ENCODE peak calls at places on chromosomes 12 and 14, in five cellular contexts. One of them, this sample, is unnamed. For H3K27me3, the result is how much of the 10 kb centered on the place peaks cover.

GRCh38 chr12:8145754-8146415 is 10.9 kb upstream of the ZNF705A start:
- DNase-seq in heart left ventricle: peak
- DNase-seq in SK-N-SH: no peak
- DNase-seq in heart right ventricle: peak
- DNase-seq in uterus: peak
- DNase-seq in this sample: peak

GRCh38 chr14:68254669-68255527 is 435.3 kb downstream of the RAD51B start:
- DNase-seq in heart left ventricle: no peak
- DNase-seq in SK-N-SH: no peak
- DNase-seq in heart right ventricle: no peak
- DNase-seq in uterus: no peak
- DNase-seq in this sample: no peak

GRCh38 chr14:64736271-64737131 is 32.3 kb downstream of the PLEKHG3 start:
- DNase-seq in heart left ventricle: peak
- DNase-seq in SK-N-SH: no peak
- DNase-seq in heart right ventricle: peak
- DNase-seq in uterus: no peak
- DNase-seq in this sample: peak

GRCh38 chr12:125340791-125341190 is 275.6 kb downstream of the AACS start:
- DNase-seq in heart left ventricle: peak
- DNase-seq in SK-N-SH: no peak
- DNase-seq in heart right ventricle: no peak
- DNase-seq in uterus: no peak
- DNase-seq in this sample: peak

GRCh38 chr12:21697829-21698630 is 40.4 kb upstream of the LDHB start:
- DNase-seq in heart left ventricle: no peak
- DNase-seq in SK-N-SH: peak
- DNase-seq in heart right ventricle: no peak
- DNase-seq in uterus: no peak
- DNase-seq in this sample: no peak

GRCh38 chr12:51070004-51070403 is 13.4 kb downstream of the CSRNP2 start:
- DNase-seq in heart left ventricle: no peak
- DNase-seq in SK-N-SH: no peak
- DNase-seq in heart right ventricle: no peak
- DNase-seq in uterus: no peak
- DNase-seq in this sample: no peak

GRCh38 chr12:124786065-124786964 is 77.3 kb downstream of the SCARB1 start:
- DNase-seq in heart left ventricle: peak
- DNase-seq in SK-N-SH: peak
- DNase-seq in heart right ventricle: peak
- DNase-seq in uterus: peak
- DNase-seq in this sample: peak

GRCh38 chr12:49969027-49969426 is 3.7 kb upstream of the AQP6 start:
- DNase-seq in heart left ventricle: no peak
- DNase-seq in SK-N-SH: peak
- DNase-seq in heart right ventricle: no peak
- DNase-seq in uterus: no peak
- DNase-seq in this sample: no peak

GRCh38 chr14:55104051-55104954 is 24.7 kb upstream of the LGALS3 start:
- DNase-seq in heart left ventricle: no peak
- DNase-seq in SK-N-SH: no peak
- DNase-seq in heart right ventricle: no peak
- DNase-seq in uterus: no peak
- DNase-seq in this sample: no peak

GRCh38 chr12:58819345-58819744 is 101.0 kb downstream of the LRIG3 start:
- DNase-seq in heart left ventricle: peak
- DNase-seq in SK-N-SH: no peak
- DNase-seq in heart right ventricle: peak
- DNase-seq in uterus: no peak
- DNase-seq in this sample: no peak

GRCh38 chr12:115374480-115375187 is 690.7 kb upstream of the TBX3 start:
- DNase-seq in heart left ventricle: no peak
- DNase-seq in SK-N-SH: no peak
- DNase-seq in heart right ventricle: no peak
- DNase-seq in uterus: no peak
- DNase-seq in this sample: no peak

GRCh38 chr12:127677537-127678131 is 589.3 kb upstream of the TMEM132C start:
- DNase-seq in heart left ventricle: peak
- DNase-seq in SK-N-SH: peak
- DNase-seq in heart right ventricle: peak
- DNase-seq in uterus: peak
- DNase-seq in this sample: peak

GRCh38 chr14:89750909-89751502 is 203.5 kb downstream of the EFCAB11 start:
- DNase-seq in heart left ventricle: no peak
- DNase-seq in SK-N-SH: no peak
- DNase-seq in heart right ventricle: no peak
- DNase-seq in uterus: no peak
- DNase-seq in this sample: no peak

GRCh38 chr12:82757611-82758010 is 70.9 kb downstream of the TMTC2 start:
- DNase-seq in heart left ventricle: no peak
- DNase-seq in SK-N-SH: no peak
- DNase-seq in heart right ventricle: no peak
- DNase-seq in uterus: no peak
- DNase-seq in this sample: no peak

GRCh38 chr14:103408491-103409155 is 23.4 kb downstream of the MARK3 start:
- DNase-seq in heart left ventricle: no peak
- DNase-seq in SK-N-SH: no peak
- DNase-seq in heart right ventricle: no peak
- DNase-seq in uterus: no peak
- DNase-seq in this sample: peak

GRCh38 chr12:43957732-43958131 is 121.9 kb downstream of the TMEM117 start:
- DNase-seq in heart left ventricle: no peak
- DNase-seq in SK-N-SH: peak
- DNase-seq in heart right ventricle: no peak
- DNase-seq in uterus: no peak
- DNase-seq in this sample: no peak

GRCh38 chr12:69108024-69108423 is 131.3 kb upstream of the CPSF6 start:
- DNase-seq in heart left ventricle: no peak
- DNase-seq in SK-N-SH: no peak
- DNase-seq in heart right ventricle: no peak
- DNase-seq in uterus: no peak
- DNase-seq in this sample: no peak

GRCh38 chr12:69022674-69023073 is 89.7 kb upstream of the CPM start:
- DNase-seq in heart left ventricle: no peak
- DNase-seq in SK-N-SH: no peak
- DNase-seq in heart right ventricle: no peak
- DNase-seq in uterus: no peak
- DNase-seq in this sample: no peak

GRCh38 chr12:128205145-128205544 is 61.8 kb upstream of the TMEM132C start:
- DNase-seq in heart left ventricle: no peak
- DNase-seq in SK-N-SH: no peak
- DNase-seq in heart right ventricle: no peak
- DNase-seq in uterus: no peak
- DNase-seq in this sample: no peak

GRCh38 chr12:123767613-123768012 is 5.5 kb downstream of the DNAH10 start:
- DNase-seq in heart left ventricle: no peak
- DNase-seq in SK-N-SH: no peak
- DNase-seq in heart right ventricle: no peak
- DNase-seq in uterus: no peak
- DNase-seq in this sample: no peak

GRCh38 chr12:20305470-20305869 is 62.9 kb upstream of the PDE3A start:
- DNase-seq in heart left ventricle: no peak
- DNase-seq in SK-N-SH: no peak
- DNase-seq in heart right ventricle: no peak
- DNase-seq in uterus: no peak
- DNase-seq in this sample: no peak

GRCh38 chr12:120119395-120119973 is 2.9 kb upstream of the RAB35 start:
- DNase-seq in heart left ventricle: no peak
- DNase-seq in SK-N-SH: no peak
- DNase-seq in heart right ventricle: no peak
- DNase-seq in uterus: no peak
- DNase-seq in this sample: no peak

GRCh38 chr12:3279415-3279780 is 202.2 kb downstream of the TSPAN9 start:
- DNase-seq in heart left ventricle: no peak
- DNase-seq in SK-N-SH: no peak
- DNase-seq in heart right ventricle: no peak
- DNase-seq in uterus: no peak
- DNase-seq in this sample: no peak

GRCh38 chr14:64584185-64584584 is 34.4 kb downstream of the PPP1R36 start:
- DNase-seq in heart left ventricle: no peak
- DNase-seq in SK-N-SH: no peak
- DNase-seq in heart right ventricle: no peak
- DNase-seq in uterus: no peak
- DNase-seq in this sample: no peak

GRCh38 chr14:33568935-33569579 is 381.8 kb downstream of the EGLN3 start:
- DNase-seq in heart left ventricle: no peak
- DNase-seq in SK-N-SH: no peak
- DNase-seq in heart right ventricle: no peak
- DNase-seq in uterus: no peak
- DNase-seq in this sample: no peak

GRCh38 chr12:24596768-24597388 is 352.0 kb downstream of the BCAT1 start:
- DNase-seq in heart left ventricle: no peak
- DNase-seq in SK-N-SH: peak
- DNase-seq in heart right ventricle: no peak
- DNase-seq in uterus: no peak
- DNase-seq in this sample: no peak

GRCh38 chr14:33709711-33710110 is 241.2 kb downstream of the EGLN3 start:
- DNase-seq in heart left ventricle: no peak
- DNase-seq in SK-N-SH: no peak
- DNase-seq in heart right ventricle: no peak
- DNase-seq in uterus: no peak
- DNase-seq in this sample: no peak

GRCh38 chr12:59839514-59839913 is 243.7 kb downstream of the SLC16A7 start:
- DNase-seq in heart left ventricle: no peak
- DNase-seq in SK-N-SH: no peak
- DNase-seq in heart right ventricle: no peak
- DNase-seq in uterus: no peak
- DNase-seq in this sample: no peak

GRCh38 chr12:117098361-117099217 is 627 bp downstream of the TESC start:
- DNase-seq in heart left ventricle: peak
- DNase-seq in SK-N-SH: peak
- DNase-seq in heart right ventricle: peak
- DNase-seq in uterus: no peak
- DNase-seq in this sample: peak
- H3K27me3 ChIP-seq in heart left ventricle: under half
- H3K27me3 ChIP-seq in SK-N-SH: half or more
- H3K27me3 ChIP-seq in heart right ventricle: under half
- H3K27me3 ChIP-seq in uterus: under half
- H3K27me3 ChIP-seq in this sample: under half

GRCh38 chr12:57471661-57472060 is 8.0 kb downstream of the ARHGAP9 start:
- DNase-seq in heart left ventricle: no peak
- DNase-seq in SK-N-SH: no peak
- DNase-seq in heart right ventricle: no peak
- DNase-seq in uterus: no peak
- DNase-seq in this sample: no peak
- H3K27me3 ChIP-seq in heart left ventricle: under half
- H3K27me3 ChIP-seq in SK-N-SH: half or more
- H3K27me3 ChIP-seq in heart right ventricle: under half
- H3K27me3 ChIP-seq in uterus: under half
- H3K27me3 ChIP-seq in this sample: under half

DNA sequence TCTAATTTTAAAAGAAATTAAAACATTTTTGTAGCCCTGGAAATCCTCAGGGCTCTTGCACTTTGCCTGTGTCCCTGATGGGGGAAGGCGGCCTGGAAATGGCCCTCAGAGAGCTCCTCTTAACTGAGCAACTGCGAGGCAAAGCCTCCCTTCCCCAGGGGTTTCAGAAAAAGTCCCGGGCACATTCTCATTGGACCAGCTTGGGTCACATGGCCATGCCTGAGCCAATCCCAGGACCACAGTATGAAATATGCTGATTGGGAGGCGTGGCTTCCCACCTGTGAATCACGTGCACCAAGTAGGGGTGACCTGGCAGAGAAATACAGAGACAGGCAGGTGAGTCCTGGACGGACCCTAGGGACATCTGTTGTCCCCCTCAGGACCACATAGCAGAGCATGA is 90.4 kb upstream of the SFSWAP start:
- DNase-seq in heart left ventricle: no peak
- DNase-seq in SK-N-SH: peak
- DNase-seq in heart right ventricle: no peak
- DNase-seq in uterus: no peak
- DNase-seq in this sample: no peak
- H3K27me3 ChIP-seq in heart left ventricle: under half
- H3K27me3 ChIP-seq in SK-N-SH: under half
- H3K27me3 ChIP-seq in heart right ventricle: under half
- H3K27me3 ChIP-seq in uterus: under half
- H3K27me3 ChIP-seq in this sample: under half

GRCh38 chr14:37587438-37587837 is 7.6 kb downstream of the FOXA1 start:
- DNase-seq in heart left ventricle: no peak
- DNase-seq in SK-N-SH: no peak
- DNase-seq in heart right ventricle: no peak
- DNase-seq in uterus: no peak
- DNase-seq in this sample: no peak

GRCh38 chr14:37586783-37587428 is 8.1 kb downstream of the FOXA1 start:
- DNase-seq in heart left ventricle: no peak
- DNase-seq in SK-N-SH: no peak
- DNase-seq in heart right ventricle: no peak
- DNase-seq in uterus: no peak
- DNase-seq in this sample: no peak

GRCh38 chr14:37588956-37589737 is 5.9 kb downstream of the FOXA1 start:
- DNase-seq in heart left ventricle: no peak
- DNase-seq in SK-N-SH: no peak
- DNase-seq in heart right ventricle: no peak
- DNase-seq in uterus: no peak
- DNase-seq in this sample: no peak

GRCh38 chr14:37588667-37588955 is 6.4 kb downstream of the FOXA1 start:
- DNase-seq in heart left ventricle: no peak
- DNase-seq in SK-N-SH: no peak
- DNase-seq in heart right ventricle: no peak
- DNase-seq in uterus: no peak
- DNase-seq in this sample: no peak

GRCh38 chr14:37587881-37588666 is 7.0 kb downstream of the FOXA1 start:
- DNase-seq in heart left ventricle: no peak
- DNase-seq in SK-N-SH: no peak
- DNase-seq in heart right ventricle: no peak
- DNase-seq in uterus: no peak
- DNase-seq in this sample: no peak
- H3K27me3 ChIP-seq in heart left ventricle: half or more
- H3K27me3 ChIP-seq in SK-N-SH: under half
- H3K27me3 ChIP-seq in heart right ventricle: under half
- H3K27me3 ChIP-seq in uterus: under half
- H3K27me3 ChIP-seq in this sample: half or more

DNA sequence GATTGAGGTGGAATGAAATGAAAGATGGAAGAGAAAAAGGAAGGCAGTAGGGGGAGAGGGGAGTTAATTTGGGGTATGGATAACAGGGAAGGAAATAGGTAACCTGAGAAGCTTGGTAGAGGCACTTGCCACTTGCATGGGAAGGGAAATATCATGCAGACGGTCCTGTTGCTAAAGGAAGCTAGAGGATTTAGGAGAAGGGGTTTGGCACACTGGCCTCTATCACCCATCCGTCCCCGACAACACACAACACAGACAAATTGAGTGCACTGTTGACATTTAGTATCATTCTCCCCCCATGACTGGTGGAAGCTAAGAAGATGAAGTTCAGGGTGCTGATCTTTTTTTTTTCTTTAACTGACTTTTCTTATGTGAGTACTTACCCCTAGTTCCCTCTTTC is 2.0 kb downstream of the OR10AD1 start:
- DNase-seq in heart left ventricle: no peak
- DNase-seq in SK-N-SH: no peak
- DNase-seq in heart right ventricle: no peak
- DNase-seq in uterus: no peak
- DNase-seq in this sample: no peak
- H3K27me3 ChIP-seq in heart left ventricle: under half
- H3K27me3 ChIP-seq in SK-N-SH: under half
- H3K27me3 ChIP-seq in heart right ventricle: under half
- H3K27me3 ChIP-seq in uterus: under half
- H3K27me3 ChIP-seq in this sample: under half

This sample was measured in body of pancreas.